ENCODE peak calls at places on chromosomes 16 and 17, in seven cellular contexts. Q is body of pancreas; H is CD8-positive, alpha-beta memory T cell; U is CD8-positive, alpha-beta T cell; R is fibroblast of lung; S is neuronal stem cell; L is heart right ventricle. K is an unnamed sample.

GRCh38 chr16:78462261-78463208 is 363.1 kb downstream of the WWOX start:
- DNase-seq in Q (no peak), H (no peak), U (no peak), R (no peak), S (no peak), L (no peak), K (no peak)

GRCh38 chr17:45197555-45198334 is 23.9 kb upstream of the FMNL1 start:
- DNase-seq in Q (peak), H (peak), U (peak), R (peak), S (peak), L (peak), K (peak)

GRCh38 chr17:49779730-49780220 is 8.7 kb upstream of the KAT7 start:
- DNase-seq in Q (peak), H (no peak), U (no peak), R (peak), S (no peak), L (peak), K (no peak)

GRCh38 chr17:45296003-45296832 is 20.6 kb downstream of the MAP3K14 start:
- DNase-seq in Q (no peak), H (no peak), U (no peak), R (peak), S (no peak), L (no peak), K (no peak)

GRCh38 chr17:13334374-13334773 is 267.4 kb downstream of the HS3ST3A1 start:
- DNase-seq in Q (no peak), H (no peak), U (no peak), R (no peak), S (no peak), L (no peak), K (no peak)

GRCh38 chr16:81600275-81600674 is 155.7 kb downstream of the CMIP start:
- DNase-seq in Q (no peak), H (no peak), U (no peak), R (peak), S (peak), L (no peak), K (no peak)

GRCh38 chr17:38444151-38444550 is 15.9 kb downstream of the ARHGAP23 start:
- DNase-seq in Q (peak), H (no peak), U (peak), R (peak), S (no peak), L (peak), K (peak)

GRCh38 chr16:81264386-81264785 is 25.9 kb downstream of the BCO1 start:
- DNase-seq in Q (no peak), H (no peak), U (no peak), R (no peak), S (no peak), L (no peak), K (no peak)

GRCh38 chr16:24482681-24483202 is 56.6 kb upstream of the RBBP6 start:
- DNase-seq in Q (no peak), H (no peak), U (no peak), R (no peak), S (peak), L (no peak), K (no peak)

GRCh38 chr17:16989230-16989952 is 17.5 kb upstream of the TNFRSF13B start:
- DNase-seq in Q (no peak), H (no peak), U (no peak), R (no peak), S (no peak), L (no peak), K (peak)

GRCh38 chr17:17874478-17874877 is 37.7 kb upstream of the SREBF1 start:
- DNase-seq in Q (no peak), H (no peak), U (no peak), R (peak), S (no peak), L (peak), K (no peak)

GRCh38 chr17:48527742-48528028 is 3.1 kb downstream of the HOXB1 start:
- DNase-seq in Q (no peak), H (no peak), U (no peak), R (no peak), S (no peak), L (no peak), K (no peak)

GRCh38 chr17:37642706-37643105 is 540 bp downstream of the DDX52 start:
- DNase-seq in Q (no peak), H (no peak), U (no peak), R (peak), S (no peak), L (no peak), K (peak)

GRCh38 chr16:30356401-30357084 is 1.4 kb upstream of the CD2BP2 start:
- DNase-seq in Q (no peak), H (no peak), U (no peak), R (no peak), S (no peak), L (no peak), K (no peak)

GRCh38 chr17:28253663-28254062 is 65.3 kb upstream of the TMEM97 start:
- DNase-seq in Q (no peak), H (no peak), U (no peak), R (no peak), S (no peak), L (no peak), K (no peak)

GRCh38 chr17:48952904-48953303 is 8.3 kb upstream of the SNF8 start:
- DNase-seq in Q (no peak), H (no peak), U (no peak), R (no peak), S (no peak), L (no peak), K (no peak)

GRCh38 chr16:83137326-83137770 is 510.6 kb downstream of the CDH13 start:
- DNase-seq in Q (no peak), H (no peak), U (no peak), R (peak), S (peak), L (no peak), K (peak)

GRCh38 chr17:1577186-1577585 is 14.6 kb upstream of the PITPNA start:
- DNase-seq in Q (peak), H (no peak), U (no peak), R (peak), S (no peak), L (peak), K (no peak)

GRCh38 chr16:89018605-89019158 is 41.7 kb upstream of the CBFA2T3 start:
- DNase-seq in Q (no peak), H (no peak), U (no peak), R (no peak), S (no peak), L (no peak), K (no peak)

GRCh38 chr16:50573947-50574751 is 26.0 kb downstream of the NKD1 start:
- DNase-seq in Q (no peak), H (no peak), U (no peak), R (no peak), S (no peak), L (no peak), K (no peak)

DNA sequence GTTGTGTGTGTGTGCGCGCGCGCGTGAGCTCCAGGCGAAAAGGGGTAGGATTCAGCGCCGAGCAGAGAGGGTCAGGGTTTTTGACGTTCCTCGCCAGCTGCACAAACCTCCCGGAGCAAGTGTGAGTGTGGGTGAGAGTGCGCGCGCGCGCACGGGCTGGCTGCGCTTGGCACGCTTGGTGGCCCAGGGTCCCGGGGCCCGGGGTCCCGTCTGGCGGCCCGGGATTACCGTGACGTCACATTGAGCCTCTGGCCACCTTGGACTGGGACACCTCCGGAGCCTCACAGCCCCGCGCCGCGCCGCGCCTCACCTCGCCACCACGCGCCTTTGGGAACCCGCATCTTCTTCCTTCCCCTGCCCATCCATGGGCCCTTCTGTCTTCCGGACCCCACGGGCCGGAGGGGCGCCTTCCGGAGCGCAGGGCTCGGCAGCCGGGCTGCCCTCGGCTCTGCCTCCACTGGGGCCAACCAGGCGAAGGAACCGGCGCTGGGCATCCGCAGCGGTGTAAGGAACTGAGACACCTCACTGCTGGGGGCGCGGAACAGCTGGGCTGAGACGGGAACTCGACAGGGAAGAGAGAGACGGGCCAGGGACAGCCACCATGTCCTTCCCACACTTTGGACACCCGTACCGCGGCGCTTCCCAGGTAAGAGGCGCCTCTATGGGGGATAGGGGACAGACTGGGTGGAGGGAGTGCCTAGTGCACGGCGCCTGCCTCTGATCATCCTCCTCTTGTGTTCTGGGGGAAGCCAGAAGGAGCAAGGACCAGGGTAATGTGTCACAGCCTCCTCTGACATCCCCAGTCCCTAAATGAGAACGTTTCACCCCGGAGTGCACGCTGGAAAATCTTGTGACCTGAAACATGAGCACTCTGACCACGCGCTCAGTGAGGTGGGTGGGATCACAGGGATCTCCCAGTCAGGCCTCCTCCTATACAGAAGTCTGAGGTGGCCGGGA is 766 bp downstream of the IRX6 start:
- DNase-seq in Q (no peak), H (no peak), U (no peak), R (peak), S (no peak), L (peak), K (no peak)
- H3K4me3 ChIP-seq in Q (no peak), H (no peak), U (no peak), R (no peak), S (peak), L (peak), K (no peak)

GRCh38 chr16:58337090-58337444 is 42.2 kb upstream of the PRSS54 start:
- DNase-seq in Q (peak), H (no peak), U (no peak), R (no peak), S (no peak), L (no peak), K (no peak)
- H3K4me3 ChIP-seq in Q (no peak), H (no peak), U (no peak), R (peak), S (no peak), L (peak), K (no peak)

DNA sequence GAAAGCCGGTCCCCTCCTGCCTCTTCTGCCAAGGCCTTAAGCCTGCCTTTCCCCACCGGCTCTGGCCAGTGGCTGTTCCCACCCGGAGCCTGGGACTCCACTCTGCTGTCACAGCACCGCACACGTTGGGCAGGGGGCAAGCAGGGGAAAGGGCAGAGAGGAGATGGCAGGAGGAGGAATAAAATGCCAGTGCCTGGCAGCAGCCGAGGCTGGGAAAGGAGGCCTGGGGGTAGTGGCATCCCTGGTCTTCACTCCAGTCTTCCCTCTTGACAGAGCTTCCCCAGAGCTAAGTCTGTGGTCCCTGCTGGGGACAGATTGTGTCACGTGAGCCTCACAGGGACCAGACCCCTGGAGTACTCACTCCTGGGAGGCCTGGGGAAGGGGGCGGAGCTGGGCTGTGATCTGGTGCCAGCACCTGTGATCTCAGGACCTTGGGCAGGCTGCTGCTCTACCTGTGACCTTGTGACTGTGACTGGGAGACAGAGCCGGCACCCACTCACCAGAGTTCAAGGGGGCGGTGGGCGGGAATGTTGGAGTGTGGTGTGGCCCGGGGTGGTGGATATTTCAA is 97.2 kb upstream of the GSE1 start:
- DNase-seq in Q (peak), H (no peak), U (no peak), R (no peak), S (no peak), L (no peak), K (no peak)
- H3K4me3 ChIP-seq in Q (no peak), H (no peak), U (no peak), R (no peak), S (no peak), L (no peak), K (no peak)

GRCh38 chr16:79533292-79533691 is 67.2 kb downstream of the MAF start:
- DNase-seq in Q (no peak), H (no peak), U (no peak), R (no peak), S (no peak), L (no peak), K (no peak)

GRCh38 chr16:79536958-79537357 is 63.6 kb downstream of the MAF start:
- DNase-seq in Q (no peak), H (no peak), U (no peak), R (no peak), S (no peak), L (no peak), K (no peak)

GRCh38 chr16:79534143-79534542 is 66.4 kb downstream of the MAF start:
- DNase-seq in Q (no peak), H (no peak), U (no peak), R (no peak), S (no peak), L (no peak), K (no peak)

GRCh38 chr16:79535130-79535529 is 65.4 kb downstream of the MAF start:
- DNase-seq in Q (no peak), H (no peak), U (no peak), R (no peak), S (no peak), L (no peak), K (no peak)

GRCh38 chr16:79532785-79533184 is 67.8 kb downstream of the MAF start:
- DNase-seq in Q (no peak), H (no peak), U (no peak), R (no peak), S (no peak), L (no peak), K (no peak)
- H3K4me3 ChIP-seq in Q (no peak), H (no peak), U (no peak), R (no peak), S (no peak), L (no peak), K (no peak)

GRCh38 chr16:70508752-70509151 is 14.6 kb downstream of the COG4 start:
- DNase-seq in Q (no peak), H (no peak), U (no peak), R (no peak), S (no peak), L (no peak), K (peak)
- H3K4me3 ChIP-seq in Q (no peak), H (no peak), U (no peak), R (no peak), S (no peak), L (no peak), K (no peak)

DNA sequence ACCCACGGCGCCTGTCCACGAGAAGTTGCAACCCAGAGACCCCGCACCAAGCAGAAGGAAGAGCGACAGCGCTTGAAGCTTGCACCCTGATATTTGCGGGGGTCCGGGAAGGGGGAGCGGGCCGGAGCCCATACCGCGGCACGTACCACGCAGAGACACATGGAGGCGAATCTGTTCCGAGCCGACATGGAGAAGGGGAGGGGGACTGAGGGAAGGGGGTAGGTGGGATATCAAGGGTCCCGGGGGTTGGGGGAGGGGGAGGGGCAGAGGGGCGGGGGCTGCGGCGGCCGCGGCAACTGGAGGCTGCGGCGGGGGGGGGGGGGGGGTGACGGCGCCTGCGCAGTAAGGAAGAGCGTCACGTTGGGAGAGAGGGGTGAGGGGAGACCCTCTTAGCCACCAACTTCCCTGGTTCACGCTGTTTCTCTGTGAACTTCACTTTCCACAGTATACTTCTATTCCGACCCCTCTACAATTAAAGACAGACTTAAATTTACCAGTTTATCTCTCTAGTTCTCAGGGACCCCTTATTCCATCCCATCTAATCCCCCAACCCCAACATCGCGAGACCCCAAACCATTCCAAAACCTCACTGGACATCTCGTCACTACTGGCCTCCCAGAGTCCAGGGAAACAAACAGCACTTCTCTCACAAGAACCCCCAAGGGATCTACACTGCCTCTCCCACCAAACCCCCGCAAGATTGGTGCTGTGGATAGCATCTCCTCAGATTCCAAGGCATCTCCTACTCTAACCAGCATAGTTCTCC is 7.9 kb downstream of the DLG4 start:
- DNase-seq in Q (no peak), H (no peak), U (no peak), R (no peak), S (no peak), L (no peak), K (no peak)
- H3K4me3 ChIP-seq in Q (no peak), H (no peak), U (no peak), R (peak), S (peak), L (peak), K (no peak)

GRCh38 chr16:70750893-70751467 is 50.0 kb downstream of the VAC14 start:
- DNase-seq in Q (peak), H (no peak), U (no peak), R (peak), S (no peak), L (peak), K (no peak)

GRCh38 chr16:70749681-70750601 is 51.0 kb downstream of the VAC14 start:
- DNase-seq in Q (no peak), H (no peak), U (no peak), R (no peak), S (no peak), L (peak), K (no peak)

GRCh38 chr16:70752381-70752780 is 48.6 kb downstream of the VAC14 start:
- DNase-seq in Q (no peak), H (no peak), U (no peak), R (no peak), S (no peak), L (no peak), K (no peak)

GRCh38 chr16:70753228-70753627 is 47.7 kb downstream of the VAC14 start:
- DNase-seq in Q (no peak), H (no peak), U (no peak), R (no peak), S (no peak), L (no peak), K (no peak)

GRCh38 chr16:70751593-70751992 is 49.4 kb downstream of the VAC14 start:
- DNase-seq in Q (no peak), H (no peak), U (no peak), R (no peak), S (no peak), L (no peak), K (no peak)
- H3K4me3 ChIP-seq in Q (no peak), H (no peak), U (no peak), R (no peak), S (no peak), L (no peak), K (no peak)

DNA sequence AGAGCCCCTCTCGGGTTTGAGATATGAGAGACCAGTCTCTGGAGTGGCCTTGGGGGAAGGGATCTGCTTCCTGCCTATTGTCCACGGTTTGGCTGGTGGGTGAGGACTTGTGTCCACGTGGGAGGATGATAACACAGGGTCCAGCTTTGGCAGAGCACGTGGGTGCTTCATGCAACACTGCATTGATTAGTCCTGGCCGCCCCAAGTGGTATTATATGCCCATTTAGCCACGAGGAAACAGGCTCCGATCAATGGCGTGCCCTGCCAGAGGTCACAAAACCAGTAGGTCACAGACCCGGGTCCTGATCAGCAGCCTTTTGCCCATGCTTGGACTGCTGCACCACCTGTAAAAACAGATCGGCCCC is 141.6 kb downstream of the RGS9 start:
- DNase-seq in Q (no peak), H (no peak), U (no peak), R (no peak), S (no peak), L (no peak), K (no peak)
- H3K4me3 ChIP-seq in Q (no peak), H (no peak), U (no peak), R (no peak), S (no peak), L (no peak), K (no peak)

GRCh38 chr17:79776378-79777165 is 1.4 kb upstream of the CBX2 start:
- DNase-seq in Q (no peak), H (no peak), U (no peak), R (no peak), S (no peak), L (no peak), K (no peak)
- H3K4me3 ChIP-seq in Q (no peak), H (no peak), U (peak), R (no peak), S (no peak), L (peak), K (no peak)

DNA sequence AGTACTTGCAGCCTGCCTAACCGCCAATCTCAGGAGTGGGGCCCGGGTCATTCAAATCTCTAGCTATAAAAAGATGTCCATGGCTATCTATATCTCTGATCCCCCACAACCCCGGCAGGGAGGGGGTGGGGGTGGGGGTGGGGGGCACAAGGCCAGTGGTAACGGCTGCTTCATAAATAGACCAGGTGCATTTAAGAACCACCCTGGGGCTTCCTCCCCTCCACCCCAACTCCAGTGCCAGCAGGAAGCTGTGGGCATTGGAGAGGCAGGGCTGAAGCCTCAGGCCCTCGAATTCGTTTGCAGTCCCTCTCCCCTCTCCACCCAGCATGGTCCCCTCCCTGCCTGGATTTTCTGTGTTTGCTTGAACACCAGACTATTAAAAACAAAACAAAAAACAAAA is 56.0 kb downstream of the RAP1GAP2 start:
- DNase-seq in Q (no peak), H (no peak), U (no peak), R (no peak), S (no peak), L (no peak), K (peak)
- H3K4me3 ChIP-seq in Q (no peak), H (no peak), U (no peak), R (no peak), S (no peak), L (no peak), K (peak)